ENCODE peak calls at places on chromosomes 5 and 9, in five cellular contexts. O is stimulated activated CD4-positive, alpha-beta T cell treated with anti-CD3 and anti-CD28 coated beads, Interleukin-4, amount 100 ng/mL, for 1 hour; I is activated CD8-positive, alpha-beta memory T cell treated with anti-CD3 and anti-CD28 coated beads for 24 hours; W is Daoy; Q is NCI-H2171 treated with DMSO at 0.1 percent for 48 hours. S is an unnamed sample.

GRCh38 chr9:2122299-2122698 is 107.2 kb downstream of the SMARCA2 start:
- DNase-seq in O (no peak), I (no peak), W (no peak), Q (no peak), S (no peak)

GRCh38 chr5:83688321-83688720 is 32.3 kb downstream of the HAPLN1 start:
- DNase-seq in O (no peak), I (no peak), W (no peak), Q (no peak), S (no peak)

GRCh38 chr5:93078082-93079038 is 502.7 kb downstream of the NR2F1-AS1 start:
- DNase-seq in O (no peak), I (no peak), W (peak), Q (peak), S (peak)

GRCh38 chr9:37936965-37937364 is 33.0 kb upstream of the SLC25A51 start:
- DNase-seq in O (no peak), I (no peak), W (peak), Q (no peak), S (peak)

GRCh38 chr5:52725781-52726180 is 61.9 kb upstream of the ITGA1 start:
- DNase-seq in O (no peak), I (no peak), W (no peak), Q (no peak), S (no peak)

GRCh38 chr5:43520615-43521014 is 5.7 kb upstream of the C5orf34 start:
- DNase-seq in O (no peak), I (no peak), W (no peak), Q (no peak), S (no peak)

GRCh38 chr9:136808075-136808780 is 480 bp downstream of the RABL6 start:
- DNase-seq in O (peak), I (peak), W (no peak), Q (peak), S (no peak)

GRCh38 chr5:132744659-132745058 is 2.6 kb upstream of the CCNI2 start:
- DNase-seq in O (no peak), I (no peak), W (no peak), Q (no peak), S (no peak)

GRCh38 chr9:37471942-37472679 is 6.9 kb upstream of the ZBTB5 start:
- DNase-seq in O (no peak), I (no peak), W (peak), Q (no peak), S (peak)

GRCh38 chr5:10145922-10146321 is 103.8 kb downstream of the ATPSCKMT start:
- DNase-seq in O (no peak), I (no peak), W (no peak), Q (peak), S (peak)

GRCh38 chr5:132530946-132531345 is 12.4 kb downstream of the IL5 start:
- DNase-seq in O (no peak), I (no peak), W (no peak), Q (no peak), S (no peak)

GRCh38 chr9:126515001-126515872 is 98.5 kb upstream of the LMX1B start:
- DNase-seq in O (no peak), I (no peak), W (no peak), Q (no peak), S (no peak)

GRCh38 chr5:173108914-173109313 is 35.4 kb upstream of the BNIP1 start:
- DNase-seq in O (no peak), I (no peak), W (no peak), Q (no peak), S (no peak)